ENCODE peak calls at places on chromosomes 11 and 22, in five cellular contexts. K is mammary epithelial cell, U is EL, X is coronary artery, E is A172. B is an unnamed sample.

GRCh38 chr11:13368041-13368446 is 90.5 kb downstream of the BMAL1 start:
- DNase-seq in K (peak), U (peak), X (no peak), E (peak), B (no peak)

GRCh38 chr22:25930083-25930482 is 188.1 kb downstream of the MYO18B start:
- DNase-seq in K (no peak), U (no peak), X (no peak), E (no peak), B (no peak)

GRCh38 chr22:20656902-20657836 is 116.7 kb upstream of the SERPIND1 start:
- DNase-seq in K (no peak), U (no peak), X (no peak), E (no peak), B (peak)

GRCh38 chr11:85772700-85773099 is 38.2 kb downstream of the SYTL2 start:
- DNase-seq in K (no peak), U (peak), X (no peak), E (no peak), B (peak)

GRCh38 chr11:35216962-35217667 is 78.1 kb downstream of the CD44 start:
- DNase-seq in K (peak), U (no peak), X (no peak), E (no peak), B (no peak)

GRCh38 chr11:13120691-13121090 is 111.6 kb downstream of the RASSF10 start:
- DNase-seq in K (peak), U (peak), X (no peak), E (peak), B (peak)

GRCh38 chr11:46281374-46281831 is 3.9 kb downstream of the CREB3L1 start:
- DNase-seq in K (no peak), U (peak), X (no peak), E (no peak), B (peak)

GRCh38 chr11:6563121-6563619 is 40.2 kb downstream of the RRP8 start:
- DNase-seq in K (peak), U (peak), X (no peak), E (no peak), B (no peak)

GRCh38 chr22:40156001-40156516 is 21.7 kb upstream of the TNRC6B start:
- DNase-seq in K (peak), U (peak), X (no peak), E (peak), B (peak)

GRCh38 chr11:95545116-95545875 is 244.3 kb downstream of the FAM76B start:
- DNase-seq in K (no peak), U (no peak), X (no peak), E (no peak), B (no peak)

GRCh38 chr22:46457502-46458488 is 79.6 kb downstream of the CELSR1 start:
- DNase-seq in K (peak), U (peak), X (no peak), E (peak), B (peak)

GRCh38 chr11:10892250-10892649 is 34.4 kb upstream of the ZBED5 start:
- DNase-seq in K (no peak), U (no peak), X (no peak), E (no peak), B (no peak)

GRCh38 chr11:79095424-79095823 is 345.4 kb downstream of the TENM4 start:
- DNase-seq in K (no peak), U (no peak), X (no peak), E (no peak), B (peak)

GRCh38 chr11:100625041-100625440 is 62.0 kb upstream of the ARHGAP42 start:
- DNase-seq in K (peak), U (no peak), X (no peak), E (no peak), B (no peak)

GRCh38 chr11:84648413-84648812 is 978.7 kb downstream of the DLG2 start:
- DNase-seq in K (no peak), U (no peak), X (no peak), E (no peak), B (no peak)

GRCh38 chr22:28978158-28978557 is 83.5 kb downstream of the C22orf31 start:
- DNase-seq in K (peak), U (peak), X (no peak), E (peak), B (peak)

GRCh38 chr11:70677232-70677916 is 279.0 kb downstream of the CTTN start:
- DNase-seq in K (no peak), U (no peak), X (no peak), E (no peak), B (no peak)

GRCh38 chr11:21912280-21912679 is 280.6 kb upstream of the ANO5 start:
- DNase-seq in K (no peak), U (no peak), X (no peak), E (no peak), B (no peak)

GRCh38 chr22:22094514-22094913 is 111.9 kb upstream of the TOP3B start:
- DNase-seq in K (no peak), U (no peak), X (no peak), E (no peak), B (no peak)

GRCh38 chr11:924406-925157 is 1.1 kb upstream of the AP2A2 start:
- DNase-seq in K (no peak), U (no peak), X (no peak), E (no peak), B (no peak)

GRCh38 chr22:44727148-44727547 is 25.1 kb downstream of the PRR5 start:
- DNase-seq in K (no peak), U (no peak), X (no peak), E (no peak), B (no peak)

GRCh38 chr11:134580635-134581025 is 168.6 kb upstream of the B3GAT1 start:
- DNase-seq in K (no peak), U (no peak), X (peak), E (no peak), B (no peak)

GRCh38 chr11:1696608-1697570 is at the start of gene KRTAP5-6:
- DNase-seq in K (no peak), U (no peak), X (no peak), E (no peak), B (no peak)

GRCh38 chr11:100776212-100776896 is 89.3 kb downstream of the ARHGAP42 start:
- DNase-seq in K (peak), U (no peak), X (no peak), E (peak), B (peak)

GRCh38 chr11:101862410-101863233 is 52.2 kb upstream of the CEP126 start:
- DNase-seq in K (peak), U (peak), X (no peak), E (peak), B (peak)

GRCh38 chr11:79678780-79679468 is 238.1 kb upstream of the TENM4 start:
- DNase-seq in K (no peak), U (no peak), X (no peak), E (no peak), B (no peak)

GRCh38 chr11:47858169-47858543 is 10.0 kb upstream of the NUP160 start:
- DNase-seq in K (peak), U (peak), X (no peak), E (peak), B (peak)

GRCh38 chr11:9802291-9802861 is 138.5 kb downstream of the SWAP70 start:
- DNase-seq in K (peak), U (peak), X (no peak), E (peak), B (peak)

GRCh38 chr11:61567286-61568061 is 13.4 kb downstream of the SYT7 start:
- DNase-seq in K (peak), U (peak), X (no peak), E (peak), B (peak)

GRCh38 chr11:134739136-134739535 is 327.1 kb upstream of the B3GAT1 start:
- DNase-seq in K (no peak), U (no peak), X (no peak), E (no peak), B (no peak)

GRCh38 chr11:43547900-43548381 is 132.6 kb upstream of the HSD17B12 start:
- DNase-seq in K (no peak), U (no peak), X (no peak), E (no peak), B (peak)

GRCh38 chr22:36325163-36326031 is 62.4 kb downstream of the MYH9 start:
- DNase-seq in K (peak), U (peak), X (peak), E (peak), B (peak)

GRCh38 chr11:19777032-19777341 is 64.3 kb downstream of the NAV2 start:
- DNase-seq in K (no peak), U (peak), X (peak), E (no peak), B (no peak)

GRCh38 chr11:38818720-38819119 is 2220.7 kb upstream of the RAG2 start:
- DNase-seq in K (no peak), U (peak), X (no peak), E (peak), B (no peak)

GRCh38 chr22:25008666-25009065 is 56.1 kb downstream of the KIAA1671 start:
- DNase-seq in K (peak), U (no peak), X (no peak), E (no peak), B (peak)

GRCh38 chr11:15289718-15290117 is 175.0 kb downstream of the INSC start:
- DNase-seq in K (no peak), U (no peak), X (no peak), E (no peak), B (no peak)

GRCh38 chr22:36344106-36344827 is 43.5 kb downstream of the MYH9 start:
- DNase-seq in K (no peak), U (no peak), X (no peak), E (no peak), B (no peak)

GRCh38 chr11:128848815-128849455 is 18.2 kb downstream of the KCNJ1 start:
- DNase-seq in K (no peak), U (peak), X (peak), E (peak), B (peak)

GRCh38 chr11:67055812-67056211 is 835 bp upstream of the RHOD start:
- DNase-seq in K (peak), U (peak), X (no peak), E (no peak), B (no peak)

GRCh38 chr11:8863838-8864237 is 47.2 kb upstream of the AKIP1 start:
- DNase-seq in K (peak), U (peak), X (no peak), E (peak), B (peak)